ENCODE peak calls at places on chromosomes 1 and 21, in ten cellular contexts. J is ovary, Z is A549, C is esophagus muscularis mucosa, S is tibial nerve, I is sigmoid colon, V is SK-N-SH, R is stomach, U is transverse colon, E is K562. Y is an unnamed sample. For H3K9me3, the result is how much of the 10 kb centered on the place peaks cover.

GRCh38 chr1:244276646-244277045 is 175.1 kb downstream of the ADSS2 start:
- DNase-seq in U (no peak), E (no peak), S (no peak), I (no peak), V (no peak), J (no peak), C (no peak), Z (no peak), R (no peak), Y (no peak)

GRCh38 chr21:40373760-40374159 is 473.2 kb downstream of the DSCAM start:
- DNase-seq in V (no peak), S (no peak), C (no peak), R (no peak), J (no peak), Z (no peak), E (no peak), I (no peak), U (no peak), Y (no peak)

GRCh38 chr1:187262731-187263130 is 434.0 kb downstream of the PLA2G4A start:
- DNase-seq in V (no peak), S (no peak), R (no peak), J (no peak), E (no peak), U (no peak), Z (no peak), C (no peak), I (no peak), Y (no peak)

GRCh38 chr1:228862542-228863505 is 127.5 kb downstream of the RHOU start:
- DNase-seq in U (no peak), S (no peak), I (no peak), C (peak), R (no peak), Z (no peak), J (no peak), E (no peak), V (no peak), Y (no peak)

GRCh38 chr1:236524142-236524891 is 535 bp downstream of the LGALS8 start:
- DNase-seq in V (peak), I (peak), S (no peak), U (peak), E (peak), C (no peak), Z (peak), J (no peak), R (peak), Y (peak)

GRCh38 chr21:30555095-30555494 is 6.0 kb downstream of the KRTAP19-7 start:
- DNase-seq in I (no peak), J (no peak), S (no peak), V (no peak), C (no peak), Z (no peak), U (no peak), E (no peak), R (no peak), Y (no peak)

GRCh38 chr1:244207935-244208244 is 156.8 kb downstream of the ZBTB18 start:
- DNase-seq in R (no peak), Z (no peak), J (no peak), C (no peak), S (no peak), U (no peak), V (no peak), E (no peak), I (no peak), Y (no peak)

GRCh38 chr1:10555635-10556429 is 81.1 kb downstream of the PEX14 start:
- DNase-seq in V (no peak), S (no peak), Z (no peak), E (no peak), R (no peak), C (no peak), U (no peak), I (no peak), J (no peak), Y (no peak)

GRCh38 chr1:173669491-173669941 is at the start of gene ANKRD45:
- DNase-seq in J (peak), S (no peak), R (no peak), V (peak), C (no peak), I (no peak), E (no peak), U (no peak), Z (peak), Y (no peak)

GRCh38 chr1:163168053-163168452 is 34.7 kb downstream of the RGS5 start:
- DNase-seq in I (no peak), Z (no peak), R (no peak), J (no peak), V (no peak), U (no peak), E (no peak), S (no peak), C (no peak), Y (no peak)

GRCh38 chr1:231093158-231093922 is 53.3 kb upstream of the FAM89A start:
- DNase-seq in V (no peak), J (no peak), E (no peak), Z (no peak), C (no peak), R (no peak), I (no peak), S (no peak), U (no peak), Y (no peak)

GRCh38 chr1:34188418-34188817 is 11.7 kb downstream of the C1orf94 start:
- DNase-seq in J (no peak), U (no peak), Z (no peak), S (no peak), E (no peak), V (no peak), I (peak), R (no peak), C (no peak), Y (no peak)

GRCh38 chr1:209937996-209938959 is at the start of gene SYT14:
- DNase-seq in U (no peak), V (peak), I (no peak), Z (peak), S (no peak), C (no peak), J (no peak), R (no peak), E (peak), Y (no peak)

GRCh38 chr21:25750085-25750484 is 15.3 kb downstream of the GABPA start:
- DNase-seq in Z (no peak), S (no peak), U (no peak), V (no peak), I (no peak), R (no peak), E (no peak), C (no peak), J (no peak), Y (no peak)

GRCh38 chr1:180773210-180773865 is 139.4 kb upstream of the KIAA1614 start:
- DNase-seq in Z (peak), V (no peak), J (no peak), I (no peak), E (no peak), U (no peak), R (no peak), C (no peak), S (no peak), Y (no peak)

GRCh38 chr1:101178688-101179491 is 57.9 kb upstream of the S1PR1 start:
- DNase-seq in U (no peak), C (no peak), E (no peak), R (no peak), S (no peak), Z (no peak), V (no peak), I (no peak), J (no peak), Y (no peak)

GRCh38 chr1:246907472-246907871 is 24.3 kb downstream of the AHCTF1 start:
- DNase-seq in Z (no peak), U (peak), R (no peak), J (no peak), C (no peak), I (no peak), V (peak), S (no peak), E (no peak), Y (no peak)

GRCh38 chr1:167500283-167500860 is 18.0 kb downstream of the CD247 start:
- DNase-seq in I (no peak), U (no peak), R (no peak), J (no peak), Z (no peak), S (no peak), V (peak), C (no peak), E (no peak), Y (no peak)

GRCh38 chr1:226690460-226690982 is 48.6 kb downstream of the ITPKB start:
- DNase-seq in S (no peak), R (no peak), I (peak), V (peak), U (no peak), J (no peak), Z (no peak), C (no peak), E (no peak), Y (no peak)

GRCh38 chr1:33081554-33082305 is 777 bp downstream of the AZIN2 start:
- DNase-seq in C (no peak), J (no peak), S (no peak), Z (no peak), V (no peak), R (no peak), E (no peak), U (peak), I (no peak), Y (no peak)

GRCh38 chr1:229253170-229253974 is 17.5 kb upstream of the RAB4A start:
- DNase-seq in C (no peak), V (peak), E (no peak), U (peak), S (no peak), I (no peak), Z (no peak), J (no peak), R (no peak), Y (no peak)

GRCh38 chr1:5105744-5106143 is 451.3 kb downstream of the AJAP1 start:
- DNase-seq in V (no peak), I (no peak), C (peak), Z (no peak), J (no peak), U (no peak), E (no peak), R (no peak), S (no peak), Y (no peak)

GRCh38 chr1:212110617-212111016 is 75.1 kb downstream of the DTL start:
- DNase-seq in S (no peak), V (no peak), U (no peak), R (peak), J (no peak), I (no peak), Z (no peak), C (no peak), E (no peak), Y (no peak)

GRCh38 chr21:31656199-31657095 is 3.0 kb upstream of the SOD1 start:
- DNase-seq in Z (no peak), E (no peak), C (peak), V (no peak), U (no peak), I (no peak), R (no peak), J (no peak), S (no peak), Y (no peak)

GRCh38 chr1:18484276-18484675 is 3.5 kb downstream of the KLHDC7A start:
- DNase-seq in R (no peak), J (no peak), C (no peak), Z (no peak), V (no peak), I (no peak), E (no peak), U (no peak), S (no peak), Y (no peak)

GRCh38 chr1:193111641-193112090 is 6.5 kb upstream of the GLRX2 start:
- DNase-seq in Z (no peak), U (peak), E (no peak), I (peak), C (no peak), J (peak), V (no peak), S (peak), R (peak), Y (no peak)

GRCh38 chr1:905811-906531 is 17.8 kb upstream of the SAMD11 start:
- DNase-seq in E (peak), C (no peak), R (peak), Z (no peak), U (peak), S (peak), J (no peak), V (peak), I (peak), Y (peak)

GRCh38 chr1:203915811-203916210 is 54.4 kb downstream of the SNRPE start:
- DNase-seq in V (no peak), E (no peak), I (no peak), U (no peak), S (no peak), C (no peak), J (no peak), R (no peak), Z (peak), Y (no peak)

GRCh38 chr1:17186216-17186894 is 18.6 kb upstream of the PADI1 start:
- DNase-seq in V (no peak), J (no peak), R (no peak), I (peak), E (no peak), S (no peak), C (no peak), U (no peak), Z (no peak), Y (no peak)

GRCh38 chr1:3865606-3866160 is 8.4 kb downstream of the DFFB start:
- DNase-seq in S (no peak), E (no peak), C (no peak), U (no peak), J (no peak), V (no peak), I (no peak), Z (no peak), R (no peak), Y (no peak)

GRCh38 chr1:44819257-44819593 is 10.9 kb downstream of the BTBD19 start:
- DNase-seq in I (peak), U (peak), J (no peak), V (no peak), C (no peak), R (no peak), S (peak), E (no peak), Z (no peak), Y (peak)

GRCh38 chr1:6222644-6223043 is 13.1 kb downstream of the ICMT start:
- DNase-seq in C (no peak), I (no peak), U (peak), V (no peak), E (no peak), R (no peak), Z (no peak), J (no peak), S (no peak), Y (no peak)

GRCh38 chr1:17355898-17356297 is 16.1 kb upstream of the PADI6 start:
- DNase-seq in C (no peak), I (no peak), V (no peak), J (no peak), U (no peak), E (no peak), R (no peak), S (no peak), Z (no peak), Y (no peak)

GRCh38 chr1:173330149-173330951 is 123.2 kb upstream of the TNFSF4 start:
- DNase-seq in Z (peak), E (peak), I (no peak), S (no peak), C (peak), V (no peak), J (no peak), U (no peak), R (no peak), Y (no peak)

GRCh38 chr1:91885331-91885715 is 628 bp downstream of the TGFBR3 start:
- DNase-seq in V (no peak), S (no peak), C (no peak), Z (no peak), J (peak), E (peak), I (peak), U (peak), R (peak), Y (peak)

GRCh38 chr1:157227700-157228099 is 89.5 kb upstream of the ETV3 start:
- DNase-seq in I (no peak), R (no peak), V (no peak), J (no peak), U (no peak), Z (no peak), E (peak), S (no peak), C (peak), Y (no peak)

GRCh38 chr1:171785766-171786165 is 4.3 kb downstream of the METTL13 start:
- DNase-seq in E (no peak), R (no peak), S (no peak), Z (no peak), U (no peak), V (no peak), I (no peak), J (no peak), C (no peak), Y (no peak)

DNA sequence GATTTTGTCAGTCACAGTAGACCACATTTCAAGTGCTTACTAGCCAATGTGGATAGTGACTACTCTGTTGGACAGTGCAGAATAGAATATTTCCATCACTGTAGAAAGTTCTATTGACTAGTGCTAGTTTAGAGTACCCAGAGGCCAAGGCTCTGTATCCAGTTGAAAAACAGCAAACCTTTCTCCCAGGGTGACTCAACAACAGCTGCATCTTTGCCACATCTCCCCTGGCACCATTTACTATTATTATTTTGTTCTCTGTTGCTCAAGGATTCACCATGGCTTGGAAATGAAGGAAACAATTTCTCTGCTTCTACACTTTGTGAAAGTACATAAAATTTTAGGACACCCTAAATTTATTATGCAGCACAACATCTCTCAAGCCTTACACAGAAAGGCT is 85.3 kb upstream of the WDR26 start:
- DNase-seq in S (no peak), V (no peak), E (no peak), Z (no peak), I (no peak), R (no peak), C (no peak), J (no peak), U (no peak), Y (no peak)
- TF ChIP-seq EP300 in S (no peak), V (no peak), E (no peak), Z (no peak), I (no peak), R (no peak), C (no peak), J (no peak), U (no peak), Y (no peak)

DNA sequence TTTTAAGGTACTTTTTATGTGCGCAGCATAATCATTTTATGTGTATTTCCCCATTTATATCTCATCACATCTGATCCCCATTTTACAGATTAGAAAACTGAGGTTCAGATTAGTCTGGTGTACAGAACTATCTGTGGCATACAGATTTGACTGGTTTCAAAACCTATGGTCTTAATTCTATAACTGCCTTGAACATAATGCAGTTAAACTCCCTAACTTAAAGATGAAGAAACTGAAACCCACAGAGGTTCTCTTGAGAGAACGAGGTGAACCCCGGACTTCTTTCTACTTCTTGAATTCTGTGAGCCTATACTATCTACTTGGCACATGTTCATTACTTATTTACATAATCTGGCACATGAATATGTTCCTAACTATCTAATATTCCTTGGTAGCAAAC is 479.1 kb downstream of the AGBL4 start:
- DNase-seq in E (no peak), J (no peak), R (no peak), V (no peak), S (no peak), I (no peak), C (no peak), U (no peak), Z (no peak), Y (no peak)
- H3K9me3 ChIP-seq in E (under half), J (under half), R (under half), V (under half), S (under half), I (under half), C (under half), U (under half), Z (under half), Y (under half)

GRCh38 chr1:51719146-51719545 is 102.3 kb downstream of the OSBPL9 start:
- DNase-seq in Z (no peak), E (no peak), J (no peak), U (no peak), C (no peak), R (no peak), V (no peak), S (no peak), I (no peak), Y (no peak)
- TF ChIP-seq CTCF in Z (no peak), E (peak), J (no peak), U (no peak), C (no peak), R (no peak), V (no peak), S (no peak), I (no peak), Y (no peak)

GRCh38 chr1:206456577-206457375 is 13.5 kb upstream of the IKBKE start:
- DNase-seq in S (no peak), C (no peak), E (no peak), V (no peak), Z (no peak), I (no peak), J (no peak), R (no peak), U (no peak), Y (no peak)
- TF ChIP-seq EP300 in S (no peak), C (no peak), E (no peak), V (no peak), Z (no peak), I (no peak), J (no peak), R (no peak), U (no peak), Y (no peak)

DNA sequence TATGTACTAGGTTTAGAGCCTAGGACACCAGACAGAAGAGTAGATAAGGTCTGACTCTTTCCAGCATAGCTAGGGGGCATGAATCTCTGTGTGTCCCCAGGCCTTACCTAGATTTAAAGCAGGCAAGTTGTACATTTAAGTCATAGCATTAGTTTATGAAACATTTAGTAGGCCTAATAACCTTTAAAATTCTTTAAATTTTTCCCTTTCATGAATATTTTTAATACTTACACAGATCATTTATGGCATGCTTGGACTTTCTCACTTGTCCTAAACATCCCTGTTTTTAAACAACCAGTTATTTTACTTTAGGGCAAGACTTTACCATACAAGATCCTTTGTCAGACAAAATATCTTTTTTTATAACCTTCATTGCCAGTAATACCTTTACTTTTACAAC is 258.4 kb upstream of the ZRANB2 start:
- DNase-seq in C (no peak), J (no peak), I (no peak), S (no peak), U (no peak), R (no peak), Z (no peak), V (no peak), E (no peak), Y (no peak)
- H3K9me3 ChIP-seq in C (under half), J (under half), I (under half), S (under half), U (under half), R (under half), Z (under half), V (under half), E (under half), Y (under half)

Y was measured in suprapubic skin.